ENCODE peak calls at places on chromosome 22, in nine cellular contexts. One of them, this sample, is unnamed.

GRCh38 chr22:49959782-49960158 is 802 bp upstream of the PIM3 start:
- DNase-seq in CMK: no peak
- DNase-seq in stimulated activated CD4-positive, alpha-beta T cell treated with anti-CD3 and anti-CD28 coated beads, Interleukin-12 subunit alpha, Interleukin-12 subunit beta, amount 100 ng/mL, for 4 hours: peak; percentile 45
- DNase-seq in amniotic stem cell: no peak
- DNase-seq in stimulated activated CD8-positive, alpha-beta memory T cell treated with anti-CD3 and anti-CD28 coated beads, Interleukin-12 subunit alpha, Interleukin-12 subunit beta, amount 100 ng/mL, for 4 hours: no peak
- DNase-seq in A549: no peak
- DNase-seq in amygdala: no peak
- DNase-seq in pulmonary artery endothelial cell: no peak
- DNase-seq in MCF 10A: peak; percentile 81
- DNase-seq in this sample: no peak

GRCh38 chr22:31920306-31920705 is 24.0 kb upstream of the YWHAH start:
- DNase-seq in CMK: no peak
- DNase-seq in stimulated activated CD4-positive, alpha-beta T cell treated with anti-CD3 and anti-CD28 coated beads, Interleukin-12 subunit alpha, Interleukin-12 subunit beta, amount 100 ng/mL, for 4 hours: no peak
- DNase-seq in amniotic stem cell: no peak
- DNase-seq in stimulated activated CD8-positive, alpha-beta memory T cell treated with anti-CD3 and anti-CD28 coated beads, Interleukin-12 subunit alpha, Interleukin-12 subunit beta, amount 100 ng/mL, for 4 hours: no peak
- DNase-seq in A549: no peak
- DNase-seq in amygdala: no peak
- DNase-seq in pulmonary artery endothelial cell: no peak
- DNase-seq in MCF 10A: no peak
- DNase-seq in this sample: no peak

GRCh38 chr22:35528967-35529366 is 11.7 kb upstream of the RASD2 start:
- DNase-seq in CMK: no peak
- DNase-seq in stimulated activated CD4-positive, alpha-beta T cell treated with anti-CD3 and anti-CD28 coated beads, Interleukin-12 subunit alpha, Interleukin-12 subunit beta, amount 100 ng/mL, for 4 hours: no peak
- DNase-seq in amniotic stem cell: no peak
- DNase-seq in stimulated activated CD8-positive, alpha-beta memory T cell treated with anti-CD3 and anti-CD28 coated beads, Interleukin-12 subunit alpha, Interleukin-12 subunit beta, amount 100 ng/mL, for 4 hours: no peak
- DNase-seq in A549: no peak
- DNase-seq in amygdala: no peak
- DNase-seq in pulmonary artery endothelial cell: no peak
- DNase-seq in MCF 10A: no peak
- DNase-seq in this sample: no peak

GRCh38 chr22:28506207-28506606 is 173.4 kb downstream of the TTC28 start:
- DNase-seq in CMK: no peak
- DNase-seq in stimulated activated CD4-positive, alpha-beta T cell treated with anti-CD3 and anti-CD28 coated beads, Interleukin-12 subunit alpha, Interleukin-12 subunit beta, amount 100 ng/mL, for 4 hours: no peak
- DNase-seq in amniotic stem cell: no peak
- DNase-seq in stimulated activated CD8-positive, alpha-beta memory T cell treated with anti-CD3 and anti-CD28 coated beads, Interleukin-12 subunit alpha, Interleukin-12 subunit beta, amount 100 ng/mL, for 4 hours: no peak
- DNase-seq in A549: no peak
- DNase-seq in amygdala: no peak
- DNase-seq in pulmonary artery endothelial cell: no peak
- DNase-seq in MCF 10A: no peak
- DNase-seq in this sample: no peak

GRCh38 chr22:41818011-41818410 is 14.9 kb upstream of the SREBF2 start:
- DNase-seq in CMK: no peak
- DNase-seq in stimulated activated CD4-positive, alpha-beta T cell treated with anti-CD3 and anti-CD28 coated beads, Interleukin-12 subunit alpha, Interleukin-12 subunit beta, amount 100 ng/mL, for 4 hours: no peak
- DNase-seq in amniotic stem cell: no peak
- DNase-seq in stimulated activated CD8-positive, alpha-beta memory T cell treated with anti-CD3 and anti-CD28 coated beads, Interleukin-12 subunit alpha, Interleukin-12 subunit beta, amount 100 ng/mL, for 4 hours: no peak
- DNase-seq in A549: no peak
- DNase-seq in amygdala: no peak
- DNase-seq in pulmonary artery endothelial cell: no peak
- DNase-seq in MCF 10A: no peak
- DNase-seq in this sample: no peak

GRCh38 chr22:41288245-41288946 is 2.4 kb upstream of the RANGAP1 start:
- DNase-seq in CMK: no peak
- DNase-seq in stimulated activated CD4-positive, alpha-beta T cell treated with anti-CD3 and anti-CD28 coated beads, Interleukin-12 subunit alpha, Interleukin-12 subunit beta, amount 100 ng/mL, for 4 hours: no peak
- DNase-seq in amniotic stem cell: peak; percentile 73
- DNase-seq in stimulated activated CD8-positive, alpha-beta memory T cell treated with anti-CD3 and anti-CD28 coated beads, Interleukin-12 subunit alpha, Interleukin-12 subunit beta, amount 100 ng/mL, for 4 hours: no peak
- DNase-seq in A549: peak; percentile 71
- DNase-seq in amygdala: no peak
- DNase-seq in pulmonary artery endothelial cell: peak; percentile 53
- DNase-seq in MCF 10A: peak; percentile 91
- DNase-seq in this sample: no peak

GRCh38 chr22:23789638-23790037 is 2.9 kb downstream of the SMARCB1 start:
- DNase-seq in CMK: no peak
- DNase-seq in stimulated activated CD4-positive, alpha-beta T cell treated with anti-CD3 and anti-CD28 coated beads, Interleukin-12 subunit alpha, Interleukin-12 subunit beta, amount 100 ng/mL, for 4 hours: no peak
- DNase-seq in amniotic stem cell: no peak
- DNase-seq in stimulated activated CD8-positive, alpha-beta memory T cell treated with anti-CD3 and anti-CD28 coated beads, Interleukin-12 subunit alpha, Interleukin-12 subunit beta, amount 100 ng/mL, for 4 hours: no peak
- DNase-seq in A549: no peak
- DNase-seq in amygdala: no peak
- DNase-seq in pulmonary artery endothelial cell: no peak
- DNase-seq in MCF 10A: no peak
- DNase-seq in this sample: no peak

GRCh38 chr22:27336151-27337090 is 465.1 kb downstream of the MN1 start:
- DNase-seq in CMK: no peak
- DNase-seq in stimulated activated CD4-positive, alpha-beta T cell treated with anti-CD3 and anti-CD28 coated beads, Interleukin-12 subunit alpha, Interleukin-12 subunit beta, amount 100 ng/mL, for 4 hours: no peak
- DNase-seq in amniotic stem cell: no peak
- DNase-seq in stimulated activated CD8-positive, alpha-beta memory T cell treated with anti-CD3 and anti-CD28 coated beads, Interleukin-12 subunit alpha, Interleukin-12 subunit beta, amount 100 ng/mL, for 4 hours: no peak
- DNase-seq in A549: no peak
- DNase-seq in amygdala: no peak
- DNase-seq in pulmonary artery endothelial cell: no peak
- DNase-seq in MCF 10A: no peak
- DNase-seq in this sample: no peak

GRCh38 chr22:37778370-37779009 is 29.2 kb upstream of the GCAT start:
- DNase-seq in CMK: no peak
- DNase-seq in stimulated activated CD4-positive, alpha-beta T cell treated with anti-CD3 and anti-CD28 coated beads, Interleukin-12 subunit alpha, Interleukin-12 subunit beta, amount 100 ng/mL, for 4 hours: no peak
- DNase-seq in amniotic stem cell: no peak
- DNase-seq in stimulated activated CD8-positive, alpha-beta memory T cell treated with anti-CD3 and anti-CD28 coated beads, Interleukin-12 subunit alpha, Interleukin-12 subunit beta, amount 100 ng/mL, for 4 hours: no peak
- DNase-seq in A549: no peak
- DNase-seq in amygdala: no peak
- DNase-seq in pulmonary artery endothelial cell: no peak
- DNase-seq in MCF 10A: no peak
- DNase-seq in this sample: no peak

GRCh38 chr22:19707347-19708322 is 6.7 kb upstream of the SEPTIN5 start:
- DNase-seq in CMK: no peak
- DNase-seq in stimulated activated CD4-positive, alpha-beta T cell treated with anti-CD3 and anti-CD28 coated beads, Interleukin-12 subunit alpha, Interleukin-12 subunit beta, amount 100 ng/mL, for 4 hours: no peak
- DNase-seq in amniotic stem cell: no peak
- DNase-seq in stimulated activated CD8-positive, alpha-beta memory T cell treated with anti-CD3 and anti-CD28 coated beads, Interleukin-12 subunit alpha, Interleukin-12 subunit beta, amount 100 ng/mL, for 4 hours: no peak
- DNase-seq in A549: no peak
- DNase-seq in amygdala: no peak
- DNase-seq in pulmonary artery endothelial cell: no peak
- DNase-seq in MCF 10A: no peak
- DNase-seq in this sample: no peak

GRCh38 chr22:40603088-40603605 is 33.4 kb downstream of the MRTFA start:
- DNase-seq in CMK: no peak
- DNase-seq in stimulated activated CD4-positive, alpha-beta T cell treated with anti-CD3 and anti-CD28 coated beads, Interleukin-12 subunit alpha, Interleukin-12 subunit beta, amount 100 ng/mL, for 4 hours: no peak
- DNase-seq in amniotic stem cell: peak; percentile 51
- DNase-seq in stimulated activated CD8-positive, alpha-beta memory T cell treated with anti-CD3 and anti-CD28 coated beads, Interleukin-12 subunit alpha, Interleukin-12 subunit beta, amount 100 ng/mL, for 4 hours: no peak
- DNase-seq in A549: no peak
- DNase-seq in amygdala: no peak
- DNase-seq in pulmonary artery endothelial cell: peak; percentile 20
- DNase-seq in MCF 10A: peak; percentile 66
- DNase-seq in this sample: no peak

GRCh38 chr22:19149047-19149883 is 827 bp downstream of the GSC2 start:
- DNase-seq in CMK: no peak
- DNase-seq in stimulated activated CD4-positive, alpha-beta T cell treated with anti-CD3 and anti-CD28 coated beads, Interleukin-12 subunit alpha, Interleukin-12 subunit beta, amount 100 ng/mL, for 4 hours: peak; percentile 21
- DNase-seq in amniotic stem cell: no peak
- DNase-seq in stimulated activated CD8-positive, alpha-beta memory T cell treated with anti-CD3 and anti-CD28 coated beads, Interleukin-12 subunit alpha, Interleukin-12 subunit beta, amount 100 ng/mL, for 4 hours: no peak
- DNase-seq in A549: no peak
- DNase-seq in amygdala: no peak
- DNase-seq in pulmonary artery endothelial cell: no peak
- DNase-seq in MCF 10A: no peak
- DNase-seq in this sample: no peak

GRCh38 chr22:44816141-44816540 is 63.8 kb downstream of the ARHGAP8 start:
- DNase-seq in CMK: no peak
- DNase-seq in stimulated activated CD4-positive, alpha-beta T cell treated with anti-CD3 and anti-CD28 coated beads, Interleukin-12 subunit alpha, Interleukin-12 subunit beta, amount 100 ng/mL, for 4 hours: no peak
- DNase-seq in amniotic stem cell: no peak
- DNase-seq in stimulated activated CD8-positive, alpha-beta memory T cell treated with anti-CD3 and anti-CD28 coated beads, Interleukin-12 subunit alpha, Interleukin-12 subunit beta, amount 100 ng/mL, for 4 hours: no peak
- DNase-seq in A549: no peak
- DNase-seq in amygdala: no peak
- DNase-seq in pulmonary artery endothelial cell: no peak
- DNase-seq in MCF 10A: no peak
- DNase-seq in this sample: no peak

GRCh38 chr22:48941903-48942625 is 885.6 kb downstream of the BRD1 start:
- DNase-seq in CMK: no peak
- DNase-seq in stimulated activated CD4-positive, alpha-beta T cell treated with anti-CD3 and anti-CD28 coated beads, Interleukin-12 subunit alpha, Interleukin-12 subunit beta, amount 100 ng/mL, for 4 hours: no peak
- DNase-seq in amniotic stem cell: no peak
- DNase-seq in stimulated activated CD8-positive, alpha-beta memory T cell treated with anti-CD3 and anti-CD28 coated beads, Interleukin-12 subunit alpha, Interleukin-12 subunit beta, amount 100 ng/mL, for 4 hours: no peak
- DNase-seq in A549: no peak
- DNase-seq in amygdala: no peak
- DNase-seq in pulmonary artery endothelial cell: no peak
- DNase-seq in MCF 10A: no peak
- DNase-seq in this sample: no peak

GRCh38 chr22:34878996-34879395 is 187.0 kb upstream of the ISX start:
- DNase-seq in CMK: no peak
- DNase-seq in stimulated activated CD4-positive, alpha-beta T cell treated with anti-CD3 and anti-CD28 coated beads, Interleukin-12 subunit alpha, Interleukin-12 subunit beta, amount 100 ng/mL, for 4 hours: no peak
- DNase-seq in amniotic stem cell: peak; percentile 31
- DNase-seq in stimulated activated CD8-positive, alpha-beta memory T cell treated with anti-CD3 and anti-CD28 coated beads, Interleukin-12 subunit alpha, Interleukin-12 subunit beta, amount 100 ng/mL, for 4 hours: no peak
- DNase-seq in A549: no peak
- DNase-seq in amygdala: no peak
- DNase-seq in pulmonary artery endothelial cell: no peak
- DNase-seq in MCF 10A: no peak
- DNase-seq in this sample: no peak

GRCh38 chr22:22372063-22372462 is 127.5 kb downstream of the VPREB1 start:
- DNase-seq in CMK: no peak
- DNase-seq in stimulated activated CD4-positive, alpha-beta T cell treated with anti-CD3 and anti-CD28 coated beads, Interleukin-12 subunit alpha, Interleukin-12 subunit beta, amount 100 ng/mL, for 4 hours: no peak
- DNase-seq in amniotic stem cell: no peak
- DNase-seq in stimulated activated CD8-positive, alpha-beta memory T cell treated with anti-CD3 and anti-CD28 coated beads, Interleukin-12 subunit alpha, Interleukin-12 subunit beta, amount 100 ng/mL, for 4 hours: no peak
- DNase-seq in A549: no peak
- DNase-seq in amygdala: no peak
- DNase-seq in pulmonary artery endothelial cell: no peak
- DNase-seq in MCF 10A: no peak
- DNase-seq in this sample: no peak

GRCh38 chr22:33635766-33636165 is 284.5 kb downstream of the LARGE1 start:
- DNase-seq in CMK: no peak
- DNase-seq in stimulated activated CD4-positive, alpha-beta T cell treated with anti-CD3 and anti-CD28 coated beads, Interleukin-12 subunit alpha, Interleukin-12 subunit beta, amount 100 ng/mL, for 4 hours: no peak
- DNase-seq in amniotic stem cell: no peak
- DNase-seq in stimulated activated CD8-positive, alpha-beta memory T cell treated with anti-CD3 and anti-CD28 coated beads, Interleukin-12 subunit alpha, Interleukin-12 subunit beta, amount 100 ng/mL, for 4 hours: no peak
- DNase-seq in A549: no peak
- DNase-seq in amygdala: no peak
- DNase-seq in pulmonary artery endothelial cell: no peak
- DNase-seq in MCF 10A: no peak
- DNase-seq in this sample: no peak

GRCh38 chr22:45604239-45604711 is 67.4 kb upstream of the ATXN10 start:
- DNase-seq in CMK: no peak
- DNase-seq in stimulated activated CD4-positive, alpha-beta T cell treated with anti-CD3 and anti-CD28 coated beads, Interleukin-12 subunit alpha, Interleukin-12 subunit beta, amount 100 ng/mL, for 4 hours: no peak
- DNase-seq in amniotic stem cell: no peak
- DNase-seq in stimulated activated CD8-positive, alpha-beta memory T cell treated with anti-CD3 and anti-CD28 coated beads, Interleukin-12 subunit alpha, Interleukin-12 subunit beta, amount 100 ng/mL, for 4 hours: no peak
- DNase-seq in A549: peak; percentile 85
- DNase-seq in amygdala: no peak
- DNase-seq in pulmonary artery endothelial cell: no peak
- DNase-seq in MCF 10A: peak; percentile 59
- DNase-seq in this sample: no peak

GRCh38 chr22:28831140-28832072 is 31.0 kb upstream of the XBP1 start:
- DNase-seq in CMK: no peak
- DNase-seq in stimulated activated CD4-positive, alpha-beta T cell treated with anti-CD3 and anti-CD28 coated beads, Interleukin-12 subunit alpha, Interleukin-12 subunit beta, amount 100 ng/mL, for 4 hours: no peak
- DNase-seq in amniotic stem cell: no peak
- DNase-seq in stimulated activated CD8-positive, alpha-beta memory T cell treated with anti-CD3 and anti-CD28 coated beads, Interleukin-12 subunit alpha, Interleukin-12 subunit beta, amount 100 ng/mL, for 4 hours: no peak
- DNase-seq in A549: no peak
- DNase-seq in amygdala: no peak
- DNase-seq in pulmonary artery endothelial cell: no peak
- DNase-seq in MCF 10A: no peak
- DNase-seq in this sample: no peak

GRCh38 chr22:49929553-49929979 is 11.1 kb downstream of the CRELD2 start:
- DNase-seq in CMK: no peak
- DNase-seq in stimulated activated CD4-positive, alpha-beta T cell treated with anti-CD3 and anti-CD28 coated beads, Interleukin-12 subunit alpha, Interleukin-12 subunit beta, amount 100 ng/mL, for 4 hours: peak; percentile 83
- DNase-seq in amniotic stem cell: no peak
- DNase-seq in stimulated activated CD8-positive, alpha-beta memory T cell treated with anti-CD3 and anti-CD28 coated beads, Interleukin-12 subunit alpha, Interleukin-12 subunit beta, amount 100 ng/mL, for 4 hours: peak; percentile 69
- DNase-seq in A549: no peak
- DNase-seq in amygdala: no peak
- DNase-seq in pulmonary artery endothelial cell: no peak
- DNase-seq in MCF 10A: peak; percentile 56
- DNase-seq in this sample: peak; percentile 22

GRCh38 chr22:47929073-47929472 is 1166.6 kb downstream of the TBC1D22A start:
- DNase-seq in CMK: no peak
- DNase-seq in stimulated activated CD4-positive, alpha-beta T cell treated with anti-CD3 and anti-CD28 coated beads, Interleukin-12 subunit alpha, Interleukin-12 subunit beta, amount 100 ng/mL, for 4 hours: no peak
- DNase-seq in amniotic stem cell: no peak
- DNase-seq in stimulated activated CD8-positive, alpha-beta memory T cell treated with anti-CD3 and anti-CD28 coated beads, Interleukin-12 subunit alpha, Interleukin-12 subunit beta, amount 100 ng/mL, for 4 hours: no peak
- DNase-seq in A549: no peak
- DNase-seq in amygdala: no peak
- DNase-seq in pulmonary artery endothelial cell: no peak
- DNase-seq in MCF 10A: no peak
- DNase-seq in this sample: no peak

GRCh38 chr22:41078975-41079374 is 13.4 kb upstream of the EP300 start:
- DNase-seq in CMK: no peak
- DNase-seq in stimulated activated CD4-positive, alpha-beta T cell treated with anti-CD3 and anti-CD28 coated beads, Interleukin-12 subunit alpha, Interleukin-12 subunit beta, amount 100 ng/mL, for 4 hours: no peak
- DNase-seq in amniotic stem cell: no peak
- DNase-seq in stimulated activated CD8-positive, alpha-beta memory T cell treated with anti-CD3 and anti-CD28 coated beads, Interleukin-12 subunit alpha, Interleukin-12 subunit beta, amount 100 ng/mL, for 4 hours: no peak
- DNase-seq in A549: no peak
- DNase-seq in amygdala: no peak
- DNase-seq in pulmonary artery endothelial cell: no peak
- DNase-seq in MCF 10A: no peak
- DNase-seq in this sample: no peak

GRCh38 chr22:39683639-39684038 is 113.1 kb downstream of the CACNA1I start:
- DNase-seq in CMK: no peak
- DNase-seq in stimulated activated CD4-positive, alpha-beta T cell treated with anti-CD3 and anti-CD28 coated beads, Interleukin-12 subunit alpha, Interleukin-12 subunit beta, amount 100 ng/mL, for 4 hours: no peak
- DNase-seq in amniotic stem cell: no peak
- DNase-seq in stimulated activated CD8-positive, alpha-beta memory T cell treated with anti-CD3 and anti-CD28 coated beads, Interleukin-12 subunit alpha, Interleukin-12 subunit beta, amount 100 ng/mL, for 4 hours: no peak
- DNase-seq in A549: no peak
- DNase-seq in amygdala: no peak
- DNase-seq in pulmonary artery endothelial cell: no peak
- DNase-seq in MCF 10A: no peak
- DNase-seq in this sample: no peak

GRCh38 chr22:20232237-20232598 is 35.9 kb downstream of the RTN4R start:
- DNase-seq in CMK: no peak
- DNase-seq in stimulated activated CD4-positive, alpha-beta T cell treated with anti-CD3 and anti-CD28 coated beads, Interleukin-12 subunit alpha, Interleukin-12 subunit beta, amount 100 ng/mL, for 4 hours: no peak
- DNase-seq in amniotic stem cell: no peak
- DNase-seq in stimulated activated CD8-positive, alpha-beta memory T cell treated with anti-CD3 and anti-CD28 coated beads, Interleukin-12 subunit alpha, Interleukin-12 subunit beta, amount 100 ng/mL, for 4 hours: no peak
- DNase-seq in A549: no peak
- DNase-seq in amygdala: no peak
- DNase-seq in pulmonary artery endothelial cell: no peak
- DNase-seq in MCF 10A: no peak
- DNase-seq in this sample: no peak

GRCh38 chr22:32444068-32444467 is 20.2 kb downstream of the BPIFC start:
- DNase-seq in CMK: no peak
- DNase-seq in stimulated activated CD4-positive, alpha-beta T cell treated with anti-CD3 and anti-CD28 coated beads, Interleukin-12 subunit alpha, Interleukin-12 subunit beta, amount 100 ng/mL, for 4 hours: no peak
- DNase-seq in amniotic stem cell: no peak
- DNase-seq in stimulated activated CD8-positive, alpha-beta memory T cell treated with anti-CD3 and anti-CD28 coated beads, Interleukin-12 subunit alpha, Interleukin-12 subunit beta, amount 100 ng/mL, for 4 hours: no peak
- DNase-seq in A549: peak; percentile 13
- DNase-seq in amygdala: no peak
- DNase-seq in pulmonary artery endothelial cell: no peak
- DNase-seq in MCF 10A: peak; percentile 25
- DNase-seq in this sample: no peak

GRCh38 chr22:33073989-33074391 is 15.8 kb upstream of the SYN3 start:
- DNase-seq in CMK: no peak
- DNase-seq in stimulated activated CD4-positive, alpha-beta T cell treated with anti-CD3 and anti-CD28 coated beads, Interleukin-12 subunit alpha, Interleukin-12 subunit beta, amount 100 ng/mL, for 4 hours: no peak
- DNase-seq in amniotic stem cell: no peak
- DNase-seq in stimulated activated CD8-positive, alpha-beta memory T cell treated with anti-CD3 and anti-CD28 coated beads, Interleukin-12 subunit alpha, Interleukin-12 subunit beta, amount 100 ng/mL, for 4 hours: no peak
- DNase-seq in A549: peak; percentile 8
- DNase-seq in amygdala: no peak
- DNase-seq in pulmonary artery endothelial cell: no peak
- DNase-seq in MCF 10A: peak; percentile 65
- DNase-seq in this sample: no peak

GRCh38 chr22:47303161-47303890 is 540.9 kb downstream of the TBC1D22A start:
- DNase-seq in CMK: no peak
- DNase-seq in stimulated activated CD4-positive, alpha-beta T cell treated with anti-CD3 and anti-CD28 coated beads, Interleukin-12 subunit alpha, Interleukin-12 subunit beta, amount 100 ng/mL, for 4 hours: no peak
- DNase-seq in amniotic stem cell: no peak
- DNase-seq in stimulated activated CD8-positive, alpha-beta memory T cell treated with anti-CD3 and anti-CD28 coated beads, Interleukin-12 subunit alpha, Interleukin-12 subunit beta, amount 100 ng/mL, for 4 hours: no peak
- DNase-seq in A549: no peak
- DNase-seq in amygdala: no peak
- DNase-seq in pulmonary artery endothelial cell: no peak
- DNase-seq in MCF 10A: no peak
- DNase-seq in this sample: no peak

GRCh38 chr22:25361899-25362214 is 142.4 kb downstream of the CRYBB2 start:
- DNase-seq in CMK: no peak
- DNase-seq in stimulated activated CD4-positive, alpha-beta T cell treated with anti-CD3 and anti-CD28 coated beads, Interleukin-12 subunit alpha, Interleukin-12 subunit beta, amount 100 ng/mL, for 4 hours: no peak
- DNase-seq in amniotic stem cell: no peak
- DNase-seq in stimulated activated CD8-positive, alpha-beta memory T cell treated with anti-CD3 and anti-CD28 coated beads, Interleukin-12 subunit alpha, Interleukin-12 subunit beta, amount 100 ng/mL, for 4 hours: no peak
- DNase-seq in A549: no peak
- DNase-seq in amygdala: no peak
- DNase-seq in pulmonary artery endothelial cell: no peak
- DNase-seq in MCF 10A: no peak
- DNase-seq in this sample: no peak